ENCODE peak calls at places on chromosomes 5 and 9, in six cellular contexts. W is bronchial epithelial cell; X is stimulated activated CD4-positive, alpha-beta T cell treated with anti-CD3 and anti-CD28 coated beads, Interleukin-15, amount 100 ng/mL, for 24 hours; M is hepatic stellate cell; F is BJ; G is GM12891. K is an unnamed sample.

GRCh38 chr9:69444021-69444420 is 119.0 kb downstream of the ENTREP1 start:
- DNase-seq in F (peak; percentile 69), X (no peak), W (no peak), G (no peak), M (peak; percentile 72), K (no peak)

GRCh38 chr9:104854613-104855012 is 73.3 kb downstream of the ABCA1 start:
- DNase-seq in X (no peak), W (peak; percentile 99), F (no peak), M (no peak), G (no peak), K (no peak)

GRCh38 chr9:35510745-35511428 is 21.0 kb downstream of the RUSC2 start:
- DNase-seq in F (peak; percentile 99), W (peak; percentile 83), X (no peak), M (peak; percentile 52), G (no peak), K (no peak)

GRCh38 chr9:15693701-15694100 is 140.9 kb downstream of the CCDC171 start:
- DNase-seq in W (no peak), F (no peak), G (no peak), X (no peak), M (no peak), K (no peak)

GRCh38 chr9:127021664-127022337 is 100.6 kb downstream of the ANGPTL2 start:
- DNase-seq in W (no peak), X (no peak), F (peak; percentile 96), G (no peak), M (peak; percentile 75), K (no peak)

GRCh38 chr5:42108468-42108867 is 183.4 kb downstream of the FBXO4 start:
- DNase-seq in X (no peak), W (peak; percentile 63), M (no peak), G (no peak), F (no peak), K (no peak)

GRCh38 chr9:133045132-133045531 is 14.3 kb downstream of the GTF3C5 start:
- DNase-seq in G (no peak), X (no peak), M (no peak), F (no peak), W (no peak), K (no peak)

GRCh38 chr5:27311544-27311943 is 273.2 kb upstream of the CDH9 start:
- DNase-seq in G (no peak), F (no peak), X (no peak), W (peak; percentile 71), M (no peak), K (no peak)

GRCh38 chr9:73684601-73685000 is 532.9 kb downstream of the ANXA1 start:
- DNase-seq in W (peak; percentile 99), F (no peak), M (no peak), X (no peak), G (no peak), K (no peak)

GRCh38 chr5:119417891-119418781 is 34.2 kb upstream of the HSD17B4 start:
- DNase-seq in F (no peak), W (peak; percentile 60), X (no peak), G (no peak), M (peak; percentile 27), K (no peak)

GRCh38 chr9:131423171-131423581 is 29.3 kb downstream of the PRRC2B start:
- DNase-seq in X (no peak), M (peak; percentile 88), F (no peak), W (peak; percentile 98), G (peak; percentile 38), K (no peak)

GRCh38 chr5:125023673-125024072 is 277.2 kb upstream of the ZNF608 start:
- DNase-seq in M (no peak), X (no peak), F (no peak), G (no peak), W (peak; percentile 94), K (no peak)

GRCh38 chr9:26893030-26893676 is 551 bp upstream of the CAAP1 start:
- DNase-seq in W (no peak), F (no peak), X (no peak), M (no peak), G (no peak), K (no peak)

GRCh38 chr5:78008356-78008967 is 232.3 kb upstream of the TBCA start:
- DNase-seq in X (no peak), F (no peak), G (no peak), M (no peak), W (peak; percentile 42), K (peak; percentile 54)